ENCODE peak calls at places on chromosomes 11 and 22, in four cellular contexts. O, B, D and Q are unnamed samples.

GRCh38 chr11:60753309-60753708 is 3.4 kb upstream of the MS4A15 start:
- DNase-seq in D (no peak), O (no peak), B (no peak), Q (no peak)

GRCh38 chr11:36054628-36055027 is 110.8 kb downstream of the LDLRAD3 start:
- DNase-seq in B (no peak), O (no peak), D (no peak), Q (no peak)

GRCh38 chr11:8206251-8207079 is 37.6 kb upstream of the RIC3 start:
- DNase-seq in B (peak), O (no peak), D (peak), Q (no peak)

GRCh38 chr11:34315006-34315793 is 42.6 kb downstream of the ABTB2 start:
- DNase-seq in B (no peak), O (no peak), D (no peak), Q (no peak)

GRCh38 chr11:6402061-6402470 is 11.8 kb downstream of the SMPD1 start:
- DNase-seq in D (no peak), O (no peak), B (no peak), Q (no peak)

GRCh38 chr11:58829736-58830135 is 14.8 kb downstream of the GLYATL2 start:
- DNase-seq in D (peak), O (no peak), B (no peak), Q (no peak)

GRCh38 chr11:4605057-4605456 is 3.0 kb downstream of the TRIM68 start:
- DNase-seq in O (no peak), D (no peak), B (no peak), Q (no peak)

GRCh38 chr22:36790648-36791047 is 14.7 kb upstream of the IFT27 start:
- DNase-seq in O (no peak), D (no peak), B (no peak), Q (no peak)

GRCh38 chr11:93807980-93808379 is 23.9 kb downstream of the MED17 start:
- DNase-seq in O (no peak), B (no peak), D (no peak), Q (no peak)

GRCh38 chr22:23376256-23376655 is 195.9 kb downstream of the BCR start:
- DNase-seq in O (no peak), B (no peak), D (no peak), Q (no peak)

GRCh38 chr11:65504671-65505433 is 6.0 kb downstream of the MALAT1 start:
- DNase-seq in O (no peak), D (peak), B (no peak), Q (no peak)

GRCh38 chr22:47443836-47444745 is 681.6 kb downstream of the TBC1D22A start:
- DNase-seq in D (no peak), B (no peak), O (no peak), Q (no peak)

GRCh38 chr11:46363455-46363920 is 16.2 kb downstream of the DGKZ start:
- DNase-seq in O (no peak), B (no peak), D (no peak), Q (no peak)

GRCh38 chr22:37304595-37305343 is 22.5 kb downstream of the CYTH4 start:
- DNase-seq in D (peak), B (no peak), O (no peak), Q (no peak)

GRCh38 chr11:114040706-114041211 is 18.8 kb upstream of the ZBTB16 start:
- DNase-seq in B (no peak), D (peak), O (no peak), Q (no peak)

GRCh38 chr11:57729479-57729878 is 11.8 kb upstream of the SELENOH start:
- DNase-seq in O (no peak), D (no peak), B (no peak), Q (no peak)
- TF ChIP-seq CTCF in O (no peak), D (no peak), B (no peak), Q (no peak)

DNA sequence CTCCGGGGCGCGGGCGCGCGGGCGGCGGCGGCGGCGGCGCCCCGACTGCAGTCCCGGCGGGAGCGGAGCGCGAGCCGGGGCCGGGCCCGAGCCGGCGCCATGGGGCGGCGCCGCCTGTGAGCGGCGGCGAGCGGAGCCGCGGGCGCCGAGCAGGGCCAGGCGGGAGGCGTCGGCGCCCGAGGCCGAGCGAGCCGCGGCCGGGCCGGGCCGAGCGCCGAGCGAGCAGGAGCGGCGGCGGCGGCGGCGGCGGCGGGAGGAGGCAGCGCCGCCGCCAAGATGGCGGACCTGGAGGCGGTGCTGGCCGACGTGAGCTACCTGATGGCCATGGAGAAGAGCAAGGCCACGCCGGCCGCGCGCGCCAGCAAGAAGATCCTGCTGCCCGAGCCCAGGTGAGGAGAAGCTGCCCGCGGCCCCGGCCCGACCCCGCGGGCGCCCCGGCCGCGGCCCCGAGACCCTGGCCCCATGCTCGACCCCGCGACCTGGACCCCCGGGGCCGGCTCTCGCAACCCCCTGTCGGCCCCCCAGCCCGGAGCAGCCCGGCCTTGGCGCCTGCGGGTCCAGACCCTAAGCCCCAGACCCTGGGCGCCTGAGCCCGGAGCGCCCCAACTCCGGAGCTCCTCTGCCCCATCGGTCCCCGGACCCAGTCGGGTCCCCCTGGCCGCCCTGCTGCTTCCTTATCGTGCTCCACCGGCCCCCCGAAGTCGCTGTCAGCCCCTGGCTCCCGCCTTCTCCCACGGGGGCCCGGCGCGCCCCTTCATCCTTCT is at the start of gene GRK2:
- DNase-seq in B (peak), D (no peak), O (peak), Q (peak)
- TF ChIP-seq CTCF in B (no peak), D (no peak), O (no peak), Q (no peak)

DNA sequence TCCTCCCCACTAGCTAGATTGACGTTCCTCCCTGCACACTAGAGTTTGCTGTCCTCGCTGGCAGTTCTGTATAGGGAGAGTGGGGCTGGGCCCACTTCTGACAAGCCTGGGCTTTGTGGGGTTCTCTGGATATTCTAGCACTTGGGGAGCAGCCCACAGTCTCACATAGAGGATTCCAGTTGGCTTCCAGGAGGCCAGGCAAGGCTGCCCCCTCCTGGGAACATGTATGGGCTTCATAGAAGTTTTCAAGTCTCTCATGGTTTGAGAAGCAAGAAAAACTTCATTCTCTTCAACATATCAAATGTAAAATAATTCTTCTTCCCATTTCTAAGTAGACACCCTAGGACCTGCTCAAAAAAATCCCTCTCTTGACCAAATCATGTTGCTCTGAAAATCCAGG is 87.5 kb downstream of the NAV2 start:
- DNase-seq in B (no peak), D (no peak), O (no peak), Q (no peak)
- TF ChIP-seq CTCF in B (no peak), D (peak), O (no peak), Q (no peak)

DNA sequence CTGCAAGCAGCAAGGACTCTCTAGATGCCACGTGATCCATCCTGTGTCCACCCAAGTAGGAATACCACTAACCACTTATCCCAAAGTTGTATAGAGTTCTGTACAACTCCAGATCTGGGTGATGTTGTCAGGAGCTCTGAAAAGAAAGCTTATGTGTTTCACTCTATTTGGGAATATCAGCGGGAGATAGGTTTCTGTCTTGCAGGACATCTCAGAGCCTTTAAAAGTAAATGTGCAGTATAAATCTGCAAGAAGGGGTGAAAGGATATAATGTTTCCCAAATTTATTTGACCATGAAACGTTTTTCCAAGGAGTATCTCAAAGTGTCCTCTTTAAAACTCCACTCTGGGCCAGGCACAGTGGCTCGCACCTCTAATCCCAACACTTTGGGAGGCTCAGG is 13.9 kb downstream of the IRAG1 start:
- DNase-seq in B (no peak), O (no peak), D (no peak), Q (no peak)
- TF ChIP-seq CTCF in B (no peak), O (no peak), D (no peak), Q (no peak)

GRCh38 chr22:48576333-48577013 is 1251.2 kb downstream of the BRD1 start:
- DNase-seq in B (peak), O (peak), D (no peak), Q (no peak)
- TF ChIP-seq CTCF in B (no peak), O (peak), D (no peak), Q (peak)

DNA sequence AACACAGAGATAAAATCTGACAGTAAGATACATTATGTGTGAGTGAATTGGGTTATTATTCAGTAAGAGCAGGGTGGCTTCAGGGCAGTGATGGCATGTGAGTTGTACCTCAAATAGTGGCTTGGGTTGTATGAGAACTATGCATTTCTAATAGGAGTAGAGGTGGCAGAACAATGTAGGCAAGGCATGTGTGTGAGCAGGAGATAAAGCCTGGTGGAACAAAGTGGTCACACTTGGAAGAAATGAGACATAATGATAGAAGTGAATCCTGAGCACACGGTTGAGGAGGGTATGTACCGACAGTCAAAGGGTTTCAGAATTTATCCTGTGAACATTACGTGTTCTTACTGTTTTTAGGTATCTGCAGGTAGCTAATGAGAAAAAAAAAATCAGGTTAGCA is 159.3 kb downstream of the CASP12 start:
- DNase-seq in O (no peak), B (no peak), D (no peak), Q (no peak)
- TF ChIP-seq CTCF in O (no peak), B (no peak), D (no peak), Q (no peak)

GRCh38 chr22:42275970-42276369 is 5.5 kb upstream of the TCF20 start:
- DNase-seq in B (no peak), D (no peak), O (no peak), Q (no peak)

GRCh38 chr22:42280140-42280539 is 9.7 kb upstream of the TCF20 start:
- DNase-seq in B (no peak), D (no peak), O (no peak), Q (no peak)

GRCh38 chr22:42279425-42280020 is 9.1 kb upstream of the TCF20 start:
- DNase-seq in O (no peak), B (no peak), D (no peak), Q (no peak)

GRCh38 chr22:42277232-42277753 is 6.8 kb upstream of the TCF20 start:
- DNase-seq in B (no peak), D (no peak), O (no peak), Q (no peak)

DNA sequence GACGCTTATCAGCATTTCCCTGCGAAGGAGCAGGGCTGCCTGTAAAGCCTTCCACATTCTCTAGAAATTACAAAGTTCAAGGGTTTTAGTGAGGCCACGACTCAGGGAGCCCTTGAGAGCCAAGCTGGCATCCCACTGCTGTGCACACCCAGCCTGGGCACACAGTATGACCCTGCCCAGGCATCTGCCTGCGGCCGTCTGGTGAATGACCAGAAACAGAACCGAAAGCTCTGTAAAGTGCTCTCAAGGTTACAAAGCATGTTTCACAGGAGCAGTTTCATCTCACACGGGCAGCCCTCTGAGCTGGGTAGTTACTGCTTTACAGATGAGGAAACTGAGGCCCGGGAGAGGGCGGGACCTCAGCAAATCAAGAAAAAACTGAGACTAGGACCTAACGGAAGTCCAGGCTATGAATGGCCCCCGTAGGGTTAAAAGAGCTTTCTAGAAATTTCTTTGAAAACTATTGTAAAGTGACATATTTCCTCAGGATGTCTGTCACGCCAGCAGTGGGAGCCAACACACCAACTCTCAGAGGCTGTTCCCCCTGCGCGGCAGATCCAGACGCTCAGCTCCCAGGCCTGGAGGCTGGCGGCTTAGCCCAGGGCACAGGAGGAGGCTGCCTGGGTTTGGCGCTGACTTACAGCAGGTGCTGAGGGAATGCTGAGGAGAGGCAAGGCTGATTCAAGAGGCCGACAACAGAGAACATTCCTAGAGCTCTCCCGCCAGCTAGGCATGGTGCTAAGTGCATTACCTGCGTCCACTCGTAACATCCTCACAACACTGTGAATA is 7.7 kb upstream of the TCF20 start:
- DNase-seq in O (no peak), D (peak), B (no peak), Q (no peak)
- TF ChIP-seq CTCF in O (no peak), D (peak), B (no peak), Q (peak)

GRCh38 chr11:119547511-119547910 is 124.5 kb upstream of the THY1 start:
- DNase-seq in B (no peak), D (no peak), O (no peak), Q (no peak)
- TF ChIP-seq CTCF in B (no peak), D (no peak), O (no peak), Q (no peak)

DNA sequence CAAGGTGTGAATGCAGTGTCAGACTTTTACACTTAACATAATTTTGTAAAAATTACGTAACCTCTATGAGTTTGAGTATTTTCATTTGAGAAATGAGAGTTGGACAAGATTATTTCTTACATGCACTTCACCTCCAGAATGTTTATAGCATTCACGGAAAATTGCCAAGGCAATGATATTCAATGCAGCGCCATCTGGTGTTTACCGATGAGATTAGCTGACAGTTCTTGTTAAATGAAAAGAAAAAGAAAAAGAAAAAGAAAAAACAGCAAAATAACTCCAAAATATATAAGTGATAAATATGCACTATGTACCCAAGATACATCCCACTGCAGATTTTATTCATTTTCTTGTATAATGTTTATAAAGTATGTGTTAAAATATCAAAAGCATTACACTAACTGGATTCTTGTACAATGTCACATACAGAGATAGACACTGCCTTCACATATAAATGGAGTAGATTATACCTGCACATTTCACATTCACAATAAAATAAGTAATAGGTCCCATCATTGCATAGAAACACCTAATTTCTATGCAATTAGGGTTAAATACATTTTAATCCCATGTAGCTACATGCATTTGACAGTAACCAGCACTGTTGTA is 976.3 kb upstream of the FAT3 start:
- DNase-seq in O (peak), D (peak), B (no peak), Q (no peak)
- TF ChIP-seq CTCF in O (peak), D (peak), B (no peak), Q (peak)

GRCh38 chr11:32188785-32189184 is 97.9 kb downstream of the RCN1 start:
- DNase-seq in O (no peak), D (no peak), B (no peak), Q (no peak)
- TF ChIP-seq CTCF in O (no peak), D (no peak), B (no peak), Q (no peak)